ENCODE peak calls at places on chromosomes 3 and 15, in nine cellular contexts. One of them, this sample, is unnamed.

GRCh38 chr3:195255571-195256501 is 15.1 kb downstream of the XXYLT1 start:
- DNase-seq in body of pancreas: no peak
- DNase-seq in breast epithelium: no peak
- DNase-seq in GM06990: no peak
- DNase-seq in mesenchymal stem cell: no peak
- DNase-seq in AG04450: no peak
- DNase-seq in tibial artery: peak; percentile 64
- DNase-seq in choroid plexus epithelial cell: peak; percentile 34
- DNase-seq in ovary: no peak
- DNase-seq in this sample: no peak

GRCh38 chr15:92625297-92625980 is 30.1 kb downstream of the FAM174B start:
- DNase-seq in body of pancreas: no peak
- DNase-seq in breast epithelium: no peak
- DNase-seq in GM06990: peak; percentile 72
- DNase-seq in mesenchymal stem cell: peak; percentile 84
- DNase-seq in AG04450: peak; percentile 16
- DNase-seq in tibial artery: no peak
- DNase-seq in choroid plexus epithelial cell: peak; percentile 86
- DNase-seq in ovary: no peak
- DNase-seq in this sample: no peak

GRCh38 chr3:98013428-98014349 is 21.4 kb downstream of the GABRR3 start:
- DNase-seq in body of pancreas: no peak
- DNase-seq in breast epithelium: no peak
- DNase-seq in GM06990: no peak
- DNase-seq in mesenchymal stem cell: peak; percentile 68
- DNase-seq in AG04450: no peak
- DNase-seq in tibial artery: no peak
- DNase-seq in choroid plexus epithelial cell: peak; percentile 18
- DNase-seq in ovary: no peak
- DNase-seq in this sample: no peak

GRCh38 chr3:111746772-111747171 is 112.3 kb upstream of the PHLDB2 start:
- DNase-seq in body of pancreas: no peak
- DNase-seq in breast epithelium: no peak
- DNase-seq in GM06990: no peak
- DNase-seq in mesenchymal stem cell: no peak
- DNase-seq in AG04450: no peak
- DNase-seq in tibial artery: no peak
- DNase-seq in choroid plexus epithelial cell: no peak
- DNase-seq in ovary: no peak
- DNase-seq in this sample: no peak

GRCh38 chr3:183650554-183650953 is 15.1 kb downstream of the KLHL24 start:
- DNase-seq in body of pancreas: no peak
- DNase-seq in breast epithelium: no peak
- DNase-seq in GM06990: no peak
- DNase-seq in mesenchymal stem cell: no peak
- DNase-seq in AG04450: no peak
- DNase-seq in tibial artery: no peak
- DNase-seq in choroid plexus epithelial cell: peak; percentile 87
- DNase-seq in ovary: no peak
- DNase-seq in this sample: no peak

GRCh38 chr3:16187213-16187790 is 12.8 kb downstream of the GALNT15 start:
- DNase-seq in body of pancreas: no peak
- DNase-seq in breast epithelium: no peak
- DNase-seq in GM06990: no peak
- DNase-seq in mesenchymal stem cell: no peak
- DNase-seq in AG04450: no peak
- DNase-seq in tibial artery: no peak
- DNase-seq in choroid plexus epithelial cell: no peak
- DNase-seq in ovary: no peak
- DNase-seq in this sample: no peak

GRCh38 chr3:131075632-131076328 is 49.1 kb downstream of the NEK11 start:
- DNase-seq in body of pancreas: no peak
- DNase-seq in breast epithelium: no peak
- DNase-seq in GM06990: no peak
- DNase-seq in mesenchymal stem cell: no peak
- DNase-seq in AG04450: no peak
- DNase-seq in tibial artery: no peak
- DNase-seq in choroid plexus epithelial cell: no peak
- DNase-seq in ovary: no peak
- DNase-seq in this sample: no peak

GRCh38 chr15:93131485-93132075 is 42.6 kb upstream of the RGMA start:
- DNase-seq in body of pancreas: no peak
- DNase-seq in breast epithelium: no peak
- DNase-seq in GM06990: no peak
- DNase-seq in mesenchymal stem cell: no peak
- DNase-seq in AG04450: no peak
- DNase-seq in tibial artery: no peak
- DNase-seq in choroid plexus epithelial cell: no peak
- DNase-seq in ovary: no peak
- DNase-seq in this sample: no peak

GRCh38 chr3:183699238-183699947 is 1.8 kb downstream of the YEATS2 start:
- DNase-seq in body of pancreas: no peak
- DNase-seq in breast epithelium: no peak
- DNase-seq in GM06990: no peak
- DNase-seq in mesenchymal stem cell: no peak
- DNase-seq in AG04450: no peak
- DNase-seq in tibial artery: no peak
- DNase-seq in choroid plexus epithelial cell: no peak
- DNase-seq in ovary: no peak
- DNase-seq in this sample: no peak

GRCh38 chr3:16147226-16147625 is 27.3 kb upstream of the GALNT15 start:
- DNase-seq in body of pancreas: no peak
- DNase-seq in breast epithelium: no peak
- DNase-seq in GM06990: peak; percentile 11
- DNase-seq in mesenchymal stem cell: peak; percentile 76
- DNase-seq in AG04450: no peak
- DNase-seq in tibial artery: no peak
- DNase-seq in choroid plexus epithelial cell: peak; percentile 84
- DNase-seq in ovary: no peak
- DNase-seq in this sample: peak; percentile 32

GRCh38 chr3:53941945-53942344 is 50.3 kb upstream of the SELENOK start:
- DNase-seq in body of pancreas: no peak
- DNase-seq in breast epithelium: no peak
- DNase-seq in GM06990: no peak
- DNase-seq in mesenchymal stem cell: no peak
- DNase-seq in AG04450: no peak
- DNase-seq in tibial artery: no peak
- DNase-seq in choroid plexus epithelial cell: no peak
- DNase-seq in ovary: no peak
- DNase-seq in this sample: no peak

GRCh38 chr15:41659190-41659589 is 1.0 kb upstream of the MGA start:
- DNase-seq in body of pancreas: no peak
- DNase-seq in breast epithelium: no peak
- DNase-seq in GM06990: no peak
- DNase-seq in mesenchymal stem cell: no peak
- DNase-seq in AG04450: no peak
- DNase-seq in tibial artery: no peak
- DNase-seq in choroid plexus epithelial cell: no peak
- DNase-seq in ovary: no peak
- DNase-seq in this sample: no peak

GRCh38 chr15:64761156-64761555 is 14.2 kb downstream of the RBPMS2 start:
- DNase-seq in body of pancreas: no peak
- DNase-seq in breast epithelium: no peak
- DNase-seq in GM06990: no peak
- DNase-seq in mesenchymal stem cell: no peak
- DNase-seq in AG04450: no peak
- DNase-seq in tibial artery: peak; percentile 89
- DNase-seq in choroid plexus epithelial cell: no peak
- DNase-seq in ovary: no peak
- DNase-seq in this sample: no peak

GRCh38 chr3:56974242-56974945 is 86.1 kb upstream of the SPATA12 start:
- DNase-seq in body of pancreas: no peak
- DNase-seq in breast epithelium: no peak
- DNase-seq in GM06990: no peak
- DNase-seq in mesenchymal stem cell: no peak
- DNase-seq in AG04450: no peak
- DNase-seq in tibial artery: no peak
- DNase-seq in choroid plexus epithelial cell: no peak
- DNase-seq in ovary: peak; percentile 54
- DNase-seq in this sample: no peak

GRCh38 chr3:110821586-110821985 is 250.0 kb upstream of the NECTIN3 start:
- DNase-seq in body of pancreas: no peak
- DNase-seq in breast epithelium: no peak
- DNase-seq in GM06990: no peak
- DNase-seq in mesenchymal stem cell: no peak
- DNase-seq in AG04450: no peak
- DNase-seq in tibial artery: no peak
- DNase-seq in choroid plexus epithelial cell: peak; percentile 11
- DNase-seq in ovary: no peak
- DNase-seq in this sample: no peak

GRCh38 chr3:196179380-196180308 is 31.6 kb downstream of the ZDHHC19 start:
- DNase-seq in body of pancreas: no peak
- DNase-seq in breast epithelium: no peak
- DNase-seq in GM06990: peak; percentile 95
- DNase-seq in mesenchymal stem cell: no peak
- DNase-seq in AG04450: peak; percentile 36
- DNase-seq in tibial artery: no peak
- DNase-seq in choroid plexus epithelial cell: peak; percentile 36
- DNase-seq in ovary: no peak
- DNase-seq in this sample: peak; percentile 47

GRCh38 chr3:175941352-175941751 is 1082.2 kb downstream of the NAALADL2 start:
- DNase-seq in body of pancreas: no peak
- DNase-seq in breast epithelium: no peak
- DNase-seq in GM06990: no peak
- DNase-seq in mesenchymal stem cell: no peak
- DNase-seq in AG04450: no peak
- DNase-seq in tibial artery: no peak
- DNase-seq in choroid plexus epithelial cell: peak; percentile 24
- DNase-seq in ovary: no peak
- DNase-seq in this sample: no peak

GRCh38 chr3:184031187-184031792 is at the start of gene HTR3D:
- DNase-seq in body of pancreas: no peak
- DNase-seq in breast epithelium: no peak
- DNase-seq in GM06990: no peak
- DNase-seq in mesenchymal stem cell: no peak
- DNase-seq in AG04450: no peak
- DNase-seq in tibial artery: no peak
- DNase-seq in choroid plexus epithelial cell: no peak
- DNase-seq in ovary: no peak
- DNase-seq in this sample: no peak

GRCh38 chr3:116386168-116386567 is 59.1 kb downstream of the LSAMP start:
- DNase-seq in body of pancreas: no peak
- DNase-seq in breast epithelium: no peak
- DNase-seq in GM06990: no peak
- DNase-seq in mesenchymal stem cell: no peak
- DNase-seq in AG04450: no peak
- DNase-seq in tibial artery: no peak
- DNase-seq in choroid plexus epithelial cell: no peak
- DNase-seq in ovary: no peak
- DNase-seq in this sample: no peak

GRCh38 chr3:41129731-41130130 is 69.6 kb upstream of the CTNNB1 start:
- DNase-seq in body of pancreas: no peak
- DNase-seq in breast epithelium: no peak
- DNase-seq in GM06990: no peak
- DNase-seq in mesenchymal stem cell: no peak
- DNase-seq in AG04450: no peak
- DNase-seq in tibial artery: no peak
- DNase-seq in choroid plexus epithelial cell: no peak
- DNase-seq in ovary: no peak
- DNase-seq in this sample: no peak
- H3K4me3 ChIP-seq in body of pancreas: no peak overlapping the region
- H3K4me3 ChIP-seq in breast epithelium: no peak overlapping the region
- H3K4me3 ChIP-seq in GM06990: no peak overlapping the region
- H3K4me3 ChIP-seq in mesenchymal stem cell: no peak overlapping the region
- H3K4me3 ChIP-seq in AG04450: no peak overlapping the region
- H3K4me3 ChIP-seq in tibial artery: no peak overlapping the region
- H3K4me3 ChIP-seq in choroid plexus epithelial cell: no peak overlapping the region
- H3K4me3 ChIP-seq in ovary: no peak overlapping the region
- H3K4me3 ChIP-seq in this sample: no peak overlapping the region

DNA sequence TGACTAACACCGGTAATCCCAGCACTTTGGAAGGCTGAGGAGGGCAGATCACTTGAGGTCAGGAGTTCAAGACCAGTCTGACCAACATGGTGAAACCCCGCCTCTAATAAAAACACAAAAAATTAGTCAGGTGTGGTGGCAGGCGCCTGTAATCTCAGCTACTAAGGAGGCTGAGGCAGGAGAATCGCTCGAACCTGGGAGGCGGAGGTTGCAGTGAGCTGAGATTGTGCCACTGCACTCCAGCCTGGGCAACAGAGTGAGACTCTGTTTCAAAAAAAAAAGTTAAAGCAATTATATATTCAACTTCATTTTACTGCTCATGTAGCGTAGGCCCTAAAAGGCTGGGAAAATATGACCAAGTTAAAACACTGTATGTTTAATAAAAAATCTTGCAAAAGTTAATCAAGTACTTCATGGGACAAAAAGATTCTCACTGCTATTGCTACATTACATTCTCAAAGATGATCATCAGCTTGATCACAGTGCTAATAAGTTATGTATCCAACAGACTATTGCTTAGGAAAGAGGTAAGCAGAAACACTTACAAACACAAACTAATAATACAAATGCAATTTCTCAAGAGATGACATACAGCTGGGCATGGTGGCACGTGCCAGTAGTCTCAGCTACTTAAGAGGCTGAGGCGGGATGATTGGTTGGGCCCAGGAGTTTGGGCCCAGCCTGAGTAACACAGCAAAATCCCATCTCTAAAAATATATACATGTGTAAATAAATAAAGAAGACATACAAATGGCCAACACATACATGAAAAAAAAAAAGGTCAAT is 2.7 kb downstream of the COPS2 start:
- DNase-seq in body of pancreas: no peak
- DNase-seq in breast epithelium: no peak
- DNase-seq in GM06990: no peak
- DNase-seq in mesenchymal stem cell: no peak
- DNase-seq in AG04450: no peak
- DNase-seq in tibial artery: no peak
- DNase-seq in choroid plexus epithelial cell: no peak
- DNase-seq in ovary: no peak
- DNase-seq in this sample: no peak
- H3K4me3 ChIP-seq in body of pancreas: no peak overlapping the region
- H3K4me3 ChIP-seq in breast epithelium: no peak overlapping the region
- H3K4me3 ChIP-seq in GM06990: no peak overlapping the region
- H3K4me3 ChIP-seq in mesenchymal stem cell: no peak overlapping the region
- H3K4me3 ChIP-seq in AG04450: no peak overlapping the region
- H3K4me3 ChIP-seq in tibial artery: no peak overlapping the region
- H3K4me3 ChIP-seq in choroid plexus epithelial cell: no peak overlapping the region
- H3K4me3 ChIP-seq in ovary: no peak overlapping the region
- H3K4me3 ChIP-seq in this sample: no peak overlapping the region

GRCh38 chr3:160403028-160403545 is 3.6 kb downstream of the SMC4 start:
- DNase-seq in body of pancreas: no peak
- DNase-seq in breast epithelium: no peak
- DNase-seq in GM06990: no peak
- DNase-seq in mesenchymal stem cell: peak; percentile 35
- DNase-seq in AG04450: no peak
- DNase-seq in tibial artery: no peak
- DNase-seq in choroid plexus epithelial cell: peak; percentile 33
- DNase-seq in ovary: no peak
- DNase-seq in this sample: no peak
- H3K4me3 ChIP-seq in body of pancreas: no peak overlapping the region
- H3K4me3 ChIP-seq in breast epithelium: no peak overlapping the region
- H3K4me3 ChIP-seq in GM06990: peak overlapping the region; percentile 95
- H3K4me3 ChIP-seq in mesenchymal stem cell: no peak overlapping the region
- H3K4me3 ChIP-seq in AG04450: peak overlapping the region; percentile 98
- H3K4me3 ChIP-seq in tibial artery: peak overlapping the region; percentile 63
- H3K4me3 ChIP-seq in choroid plexus epithelial cell: peak overlapping the region; percentile 90
- H3K4me3 ChIP-seq in ovary: no peak overlapping the region
- H3K4me3 ChIP-seq in this sample: peak overlapping the region; percentile 91

DNA sequence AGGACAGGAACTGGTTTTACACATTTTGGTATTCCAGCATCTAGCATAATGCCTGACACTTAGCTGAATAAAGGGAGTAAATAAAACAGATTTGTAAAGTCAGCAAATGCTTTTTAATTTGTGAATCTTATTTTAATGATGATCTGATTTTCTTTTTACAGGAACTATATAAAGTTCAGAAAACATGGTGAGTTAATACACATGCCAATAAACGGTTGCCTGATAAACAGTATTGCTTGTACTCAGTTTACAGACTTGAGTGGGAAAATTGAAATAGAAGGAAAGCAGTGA is 1.4 kb downstream of the PSMA4 start:
- DNase-seq in body of pancreas: no peak
- DNase-seq in breast epithelium: no peak
- DNase-seq in GM06990: no peak
- DNase-seq in mesenchymal stem cell: no peak
- DNase-seq in AG04450: no peak
- DNase-seq in tibial artery: no peak
- DNase-seq in choroid plexus epithelial cell: no peak
- DNase-seq in ovary: no peak
- DNase-seq in this sample: no peak
- H3K4me3 ChIP-seq in body of pancreas: no peak overlapping the region
- H3K4me3 ChIP-seq in breast epithelium: peak overlapping the region; percentile 85
- H3K4me3 ChIP-seq in GM06990: peak overlapping the region; percentile 74
- H3K4me3 ChIP-seq in mesenchymal stem cell: no peak overlapping the region
- H3K4me3 ChIP-seq in AG04450: peak overlapping the region; percentile 90
- H3K4me3 ChIP-seq in tibial artery: peak overlapping the region; percentile 65
- H3K4me3 ChIP-seq in choroid plexus epithelial cell: peak overlapping the region; percentile 98
- H3K4me3 ChIP-seq in ovary: peak overlapping the region; percentile 90
- H3K4me3 ChIP-seq in this sample: peak overlapping the region; percentile 79